ENCODE peak calls at places on chromosomes 3 and 15, in seven cellular contexts. K is Caco-2, F is body of pancreas, R is GM13977, O is esophagus muscularis mucosa, L is Calu3, Q is suprapubic skin. P is an unnamed sample.

GRCh38 chr15:85750807-85751730 is 43.7 kb downstream of the KLHL25 start:
- DNase-seq in K (no peak), F (no peak), R (no peak), O (no peak), L (no peak), Q (peak), P (no peak)

GRCh38 chr3:149247929-149248691 is 26.5 kb upstream of the CP start:
- DNase-seq in K (no peak), F (peak), R (peak), O (no peak), L (peak), Q (no peak), P (peak)

GRCh38 chr3:190497809-190498208 is 16.1 kb upstream of the IL1RAP start:
- DNase-seq in K (no peak), F (no peak), R (no peak), O (no peak), L (no peak), Q (no peak), P (no peak)

GRCh38 chr15:69474846-69475455 is 22.3 kb downstream of the RPLP1 start:
- DNase-seq in K (no peak), F (no peak), R (no peak), O (no peak), L (peak), Q (peak), P (peak)

GRCh38 chr3:72907851-72908620 is 20.2 kb downstream of the GXYLT2 start:
- DNase-seq in K (no peak), F (no peak), R (no peak), O (no peak), L (no peak), Q (peak), P (peak)

GRCh38 chr3:178551916-178552321 is 15.7 kb downstream of the KCNMB2 start:
- DNase-seq in K (no peak), F (no peak), R (no peak), O (no peak), L (no peak), Q (no peak), P (peak)

GRCh38 chr15:68792901-68793766 is 27.6 kb downstream of the ANP32A start:
- DNase-seq in K (no peak), F (peak), R (no peak), O (no peak), L (peak), Q (no peak), P (no peak)

GRCh38 chr3:169581633-169582032 is 81.9 kb downstream of the MECOM start:
- DNase-seq in K (no peak), F (no peak), R (no peak), O (no peak), L (no peak), Q (no peak), P (peak)

GRCh38 chr3:106510206-106510605 is 641.4 kb upstream of the CBLB start:
- DNase-seq in K (no peak), F (no peak), R (no peak), O (no peak), L (no peak), Q (peak), P (no peak)

GRCh38 chr3:37942646-37943045 is 47.9 kb upstream of the VILL start:
- DNase-seq in K (no peak), F (no peak), R (no peak), O (peak), L (no peak), Q (no peak), P (no peak)

GRCh38 chr3:155069729-155070128 is 10.4 kb upstream of the MME start:
- DNase-seq in K (no peak), F (no peak), R (no peak), O (no peak), L (no peak), Q (no peak), P (peak)

GRCh38 chr3:198061119-198062067 is 101.4 kb downstream of the LMLN start:
- DNase-seq in K (no peak), F (no peak), R (no peak), O (no peak), L (no peak), Q (no peak), P (no peak)

GRCh38 chr15:100920516-100921135 is 1.5 kb downstream of the LRRK1 start:
- DNase-seq in K (no peak), F (no peak), R (peak), O (no peak), L (no peak), Q (no peak), P (no peak)

GRCh38 chr15:70703483-70703882 is 59.9 kb downstream of the UACA start:
- DNase-seq in K (peak), F (no peak), R (no peak), O (no peak), L (peak), Q (no peak), P (no peak)

GRCh38 chr3:197960694-197961581 is 921 bp downstream of the LMLN start:
- DNase-seq in K (no peak), F (no peak), R (no peak), O (peak), L (peak), Q (peak), P (no peak)

GRCh38 chr3:69866988-69867720 is 127.9 kb downstream of the MITF start:
- DNase-seq in K (no peak), F (no peak), R (no peak), O (no peak), L (no peak), Q (no peak), P (peak)

GRCh38 chr15:34361278-34361677 is 5.7 kb downstream of the LPCAT4 start:
- DNase-seq in K (no peak), F (no peak), R (no peak), O (no peak), L (no peak), Q (no peak), P (no peak)

GRCh38 chr3:74390121-74390870 is 224.2 kb downstream of the CNTN3 start:
- DNase-seq in K (no peak), F (no peak), R (no peak), O (no peak), L (no peak), Q (no peak), P (no peak)

GRCh38 chr15:88912500-88912921 is 668 bp downstream of the MFGE8 start:
- DNase-seq in K (no peak), F (no peak), R (no peak), O (no peak), L (no peak), Q (no peak), P (no peak)

GRCh38 chr3:112530573-112530972 is 31.2 kb downstream of the ATG3 start:
- DNase-seq in K (no peak), F (no peak), R (no peak), O (no peak), L (no peak), Q (no peak), P (no peak)

GRCh38 chr3:100089802-100090668 is 24.3 kb downstream of the FILIP1L start:
- DNase-seq in K (peak), F (no peak), R (peak), O (no peak), L (peak), Q (no peak), P (peak)

GRCh38 chr3:171190668-171191067 is 164.1 kb upstream of the SLC2A2 start:
- DNase-seq in K (no peak), F (no peak), R (no peak), O (no peak), L (no peak), Q (no peak), P (peak)

GRCh38 chr3:194168994-194169393 is 33.0 kb downstream of the HES1 start:
- DNase-seq in K (no peak), F (no peak), R (no peak), O (no peak), L (no peak), Q (no peak), P (no peak)

GRCh38 chr3:58994746-58995330 is 55.0 kb downstream of the CFAP20DC start:
- DNase-seq in K (peak), F (peak), R (peak), O (no peak), L (peak), Q (no peak), P (peak)

GRCh38 chr3:149390772-149391212 is 13.3 kb upstream of the TM4SF1 start:
- DNase-seq in K (no peak), F (no peak), R (no peak), O (no peak), L (peak), Q (no peak), P (peak)

GRCh38 chr15:100207053-100207452 is 134.7 kb downstream of the ADAMTS17 start:
- DNase-seq in K (peak), F (peak), R (no peak), O (no peak), L (no peak), Q (peak), P (no peak)

GRCh38 chr15:89299896-89300295 is 34.7 kb downstream of the POLG start:
- DNase-seq in K (no peak), F (no peak), R (no peak), O (no peak), L (no peak), Q (no peak), P (peak)

GRCh38 chr3:119443179-119443578 is 20.2 kb downstream of the TMEM39A start:
- DNase-seq in K (no peak), F (no peak), R (no peak), O (no peak), L (no peak), Q (no peak), P (no peak)

GRCh38 chr3:52429779-52430415 is 15.0 kb downstream of the SEMA3G start:
- DNase-seq in K (no peak), F (no peak), R (no peak), O (no peak), L (no peak), Q (peak), P (peak)

GRCh38 chr15:75455982-75456531 is 4.6 kb upstream of the SIN3A start:
- DNase-seq in K (peak), F (no peak), R (peak), O (no peak), L (peak), Q (no peak), P (peak)

GRCh38 chr3:127908202-127908601 is 6.8 kb upstream of the KBTBD12 start:
- DNase-seq in K (no peak), F (no peak), R (no peak), O (no peak), L (no peak), Q (no peak), P (no peak)

GRCh38 chr3:105944721-105945120 is 75.9 kb upstream of the CBLB start:
- DNase-seq in K (no peak), F (no peak), R (no peak), O (no peak), L (peak), Q (no peak), P (peak)

GRCh38 chr15:83853232-83853631 is 199.3 kb downstream of the ADAMTSL3 start:
- DNase-seq in K (no peak), F (no peak), R (no peak), O (no peak), L (no peak), Q (no peak), P (no peak)

GRCh38 chr3:114155370-114155821 is 23.5 kb downstream of the DRD3 start:
- DNase-seq in K (peak), F (peak), R (peak), O (peak), L (peak), Q (no peak), P (peak)

GRCh38 chr3:171261487-171261886 is 198.7 kb downstream of the TNIK start:
- DNase-seq in K (no peak), F (no peak), R (no peak), O (no peak), L (peak), Q (no peak), P (peak)

GRCh38 chr3:172315401-172316091 is 132.7 kb downstream of the GHSR start:
- DNase-seq in K (peak), F (no peak), R (no peak), O (no peak), L (peak), Q (no peak), P (peak)

GRCh38 chr3:4461459-4462090 is 5.5 kb downstream of the SUMF1 start:
- DNase-seq in K (no peak), F (no peak), R (no peak), O (no peak), L (no peak), Q (no peak), P (no peak)

GRCh38 chr3:156187146-156187769 is 66.9 kb downstream of the KCNAB1 start:
- DNase-seq in K (no peak), F (no peak), R (no peak), O (no peak), L (no peak), Q (no peak), P (peak)
- TF ChIP-seq CTCF in K (no peak), F (no peak), R (no peak), O (no peak), L (no peak), Q (no peak), P (no peak)

GRCh38 chr3:15858547-15859506 is 61.0 kb upstream of the ANKRD28 start:
- DNase-seq in K (peak), F (peak), R (peak), O (no peak), L (peak), Q (peak), P (no peak)
- TF ChIP-seq CTCF in K (no peak), F (peak), R (no peak), O (no peak), L (no peak), Q (no peak), P (no peak)

DNA sequence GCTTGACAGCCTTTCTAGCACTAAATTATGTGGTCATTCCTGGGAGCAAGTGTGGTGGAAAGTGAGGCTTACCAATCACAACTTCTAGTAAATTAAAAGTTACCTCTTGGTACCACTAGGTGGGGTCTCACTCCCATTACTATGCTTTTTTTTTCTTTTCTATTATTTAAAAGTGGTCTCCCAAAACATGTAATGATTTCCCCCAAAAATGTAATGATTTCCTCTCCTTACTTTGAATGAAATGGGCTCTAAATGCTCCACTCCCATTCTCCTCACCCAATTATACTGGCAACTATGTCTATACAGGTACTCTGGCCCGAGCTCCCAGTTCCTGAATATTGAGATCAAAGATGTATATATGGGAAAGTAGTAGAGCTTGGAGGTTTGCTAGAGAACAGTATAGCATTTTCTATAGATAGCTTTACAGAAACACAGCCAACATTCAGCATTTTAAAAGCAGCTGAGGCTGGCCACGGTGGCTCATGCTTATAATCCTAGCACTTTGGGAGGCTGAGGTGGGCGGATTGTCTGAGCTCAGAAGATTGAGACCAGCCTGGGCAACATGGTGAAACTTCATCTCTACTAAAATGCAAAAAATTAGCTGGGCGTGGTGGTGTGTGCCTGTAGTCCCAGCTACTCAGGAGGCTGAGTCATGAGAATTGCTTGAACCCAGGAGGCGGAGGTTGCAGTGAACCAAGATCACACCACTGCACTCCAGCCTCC is 70.9 kb downstream of the DCUN1D1 start:
- DNase-seq in K (no peak), F (no peak), R (peak), O (no peak), L (no peak), Q (no peak), P (no peak)
- TF ChIP-seq CTCF in K (peak), F (peak), R (peak), O (no peak), L (peak), Q (no peak), P (peak)

GRCh38 chr15:42508263-42508690 is 12.8 kb downstream of the SNAP23 start:
- DNase-seq in K (no peak), F (no peak), R (no peak), O (no peak), L (no peak), Q (no peak), P (peak)
- TF ChIP-seq CTCF in K (no peak), F (no peak), R (no peak), O (peak), L (no peak), Q (no peak), P (no peak)

GRCh38 chr3:49929333-49930240 is at the start of gene MON1A:
- DNase-seq in K (peak), F (peak), R (peak), O (peak), L (peak), Q (peak), P (peak)
- TF ChIP-seq CTCF in K (peak), F (peak), R (peak), O (peak), L (no peak), Q (no peak), P (peak)

GRCh38 chr3:36591959-36592358 is 172.4 kb downstream of the DCLK3 start:
- DNase-seq in K (no peak), F (no peak), R (no peak), O (no peak), L (no peak), Q (no peak), P (peak)
- TF ChIP-seq CTCF in K (no peak), F (no peak), R (no peak), O (no peak), L (no peak), Q (no peak), P (peak)

DNA sequence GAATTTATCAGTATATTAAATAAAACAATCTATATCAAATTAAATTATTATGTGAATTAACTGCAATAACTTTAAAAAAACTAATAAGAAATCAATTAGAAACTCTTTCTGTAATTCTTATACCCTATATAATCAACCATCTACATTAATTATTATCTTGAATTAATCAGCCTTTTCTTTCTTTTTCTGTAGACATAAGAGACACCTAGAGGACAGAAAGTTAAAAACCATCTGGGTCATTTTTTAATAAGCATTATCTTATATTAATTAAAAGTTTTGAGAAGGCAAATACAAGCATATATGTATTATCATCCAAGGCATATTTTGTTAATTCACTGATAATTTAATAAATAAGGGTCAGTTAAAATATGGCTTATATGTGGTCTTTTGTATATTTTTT is 24.2 kb upstream of the SLC25A26 start:
- DNase-seq in K (no peak), F (no peak), R (no peak), O (no peak), L (no peak), Q (no peak), P (peak)
- TF ChIP-seq CTCF in K (no peak), F (peak), R (no peak), O (no peak), L (no peak), Q (no peak), P (peak)

DNA sequence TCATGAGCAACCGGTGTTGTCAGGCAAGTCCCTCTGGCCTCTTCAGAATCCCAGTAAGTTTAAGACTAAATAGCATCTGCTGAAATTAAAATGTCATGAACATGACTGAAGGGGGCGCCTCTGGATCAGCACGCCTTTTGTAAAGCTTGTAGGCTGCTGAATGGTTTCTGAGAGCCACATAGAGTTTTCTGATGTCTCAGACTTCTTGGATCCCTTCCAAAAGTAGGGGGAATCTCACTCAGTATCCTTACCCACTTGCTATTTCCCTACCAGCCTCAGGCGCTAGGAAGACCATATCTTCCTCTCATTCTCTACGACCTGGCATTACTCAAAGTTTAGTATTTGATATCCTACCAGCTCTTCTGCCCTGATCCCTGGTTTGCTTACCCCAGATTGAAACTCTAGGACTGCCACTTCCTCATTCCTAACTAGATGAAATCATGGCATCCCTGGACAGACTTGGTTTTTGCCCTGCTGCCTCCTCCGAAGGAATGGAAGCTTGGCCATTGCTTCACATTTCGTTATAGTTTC is 62.7 kb upstream of the CD47 start:
- DNase-seq in K (peak), F (peak), R (peak), O (no peak), L (peak), Q (no peak), P (peak)
- TF ChIP-seq CTCF in K (peak), F (peak), R (peak), O (no peak), L (no peak), Q (no peak), P (peak)